ENCODE peak calls at places on chromosomes 3 and 15, in four cellular contexts. R is A549, T is K562, F is IMR-90. U is an unnamed sample.

GRCh38 chr3:11159421-11159904 is 5.2 kb downstream of the HRH1 start:
- DNase-seq in T (no peak), F (peak; percentile 98), R (no peak), U (no peak)

GRCh38 chr3:150256336-150256735 is 151.8 kb upstream of the TSC22D2 start:
- DNase-seq in T (no peak), R (no peak), F (no peak), U (no peak)

GRCh38 chr3:106560451-106560966 is 691.7 kb upstream of the CBLB start:
- DNase-seq in T (no peak), F (peak; percentile 71), R (peak; percentile 6), U (no peak)

GRCh38 chr3:56826831-56827722 is 25.3 kb upstream of the ARHGEF3 start:
- DNase-seq in T (no peak), R (no peak), F (peak; percentile 16), U (no peak)

GRCh38 chr3:129606522-129607390 is at the start of gene PLXND1:
- DNase-seq in F (peak; percentile 39), T (peak; percentile 73), R (peak; percentile 53), U (peak; percentile 94)

GRCh38 chr15:69576035-69576526 is 123.5 kb downstream of the RPLP1 start:
- DNase-seq in F (no peak), T (no peak), R (peak; percentile 87), U (peak; percentile 84)

GRCh38 chr15:67343206-67343605 is 88.6 kb downstream of the IQCH start:
- DNase-seq in T (no peak), R (no peak), F (no peak), U (no peak)

GRCh38 chr3:139311557-139311956 is 32.3 kb upstream of the MRPS22 start:
- DNase-seq in R (no peak), F (no peak), T (no peak), U (no peak)

GRCh38 chr3:157240413-157240812 is 80.5 kb upstream of the CCNL1 start:
- DNase-seq in F (no peak), T (no peak), R (no peak), U (no peak)

GRCh38 chr3:54358969-54359648 is 236.8 kb downstream of the CACNA2D3 start:
- DNase-seq in R (no peak), F (no peak), T (no peak), U (no peak)

GRCh38 chr3:34260266-34260990 is 462.0 kb downstream of the PDCD6IP start:
- DNase-seq in R (peak; percentile 54), F (peak; percentile 50), T (peak; percentile 60), U (peak; percentile 47)

GRCh38 chr15:93217343-93217742 is 128.3 kb upstream of the RGMA start:
- DNase-seq in R (no peak), T (no peak), F (no peak), U (no peak)

GRCh38 chr15:38474155-38474757 is 20.3 kb downstream of the FAM98B start:
- DNase-seq in T (peak; percentile 58), F (peak; percentile 82), R (peak; percentile 16), U (peak; percentile 62)

GRCh38 chr15:95594496-95594895 is 736.0 kb upstream of the NR2F2 start:
- DNase-seq in R (no peak), F (no peak), T (no peak), U (no peak)

GRCh38 chr15:74238984-74239645 is 3.0 kb downstream of the CCDC33 start:
- DNase-seq in R (no peak), T (no peak), F (no peak), U (peak; percentile 48)

GRCh38 chr15:83372434-83372873 is 74.7 kb upstream of the SH3GL3 start:
- DNase-seq in R (no peak), F (no peak), T (no peak), U (no peak)

GRCh38 chr3:189204467-189204866 is 32.7 kb downstream of the TPRG1 start:
- DNase-seq in F (no peak), T (no peak), R (no peak), U (peak; percentile 4)

GRCh38 chr3:51538115-51538458 is 432 bp upstream of the RAD54L2 start:
- DNase-seq in F (no peak), R (peak; percentile 17), T (no peak), U (no peak)

GRCh38 chr15:62503451-62503850 is 338.4 kb upstream of the C2CD4B start:
- DNase-seq in T (peak; percentile 2), F (no peak), R (no peak), U (no peak)

GRCh38 chr3:124168271-124168670 is 176.3 kb upstream of the ROPN1 start:
- DNase-seq in T (no peak), F (peak; percentile 33), R (no peak), U (no peak)

GRCh38 chr3:171801738-171802600 is 8.3 kb downstream of the PLD1 start:
- DNase-seq in R (no peak), F (peak; percentile 93), T (no peak), U (no peak)

GRCh38 chr3:183298708-183299153 is 45.7 kb downstream of the B3GNT5 start:
- DNase-seq in T (peak; percentile 61), R (no peak), F (peak; percentile 94), U (no peak)

GRCh38 chr15:31163769-31164572 is 62.4 kb upstream of the TRPM1 start:
- DNase-seq in T (no peak), R (no peak), F (no peak), U (no peak)

GRCh38 chr15:92801774-92802464 is 98.2 kb upstream of the CHD2 start:
- DNase-seq in R (no peak), F (peak; percentile 94), T (peak; percentile 77), U (no peak)

GRCh38 chr3:124441766-124442165 is 288.5 kb upstream of the UMPS start:
- DNase-seq in T (no peak), F (no peak), R (no peak), U (no peak)

GRCh38 chr3:164458986-164459385 is 619.3 kb downstream of the SI start:
- DNase-seq in T (no peak), F (no peak), R (no peak), U (no peak)

GRCh38 chr3:24160424-24160823 is 215.3 kb downstream of the NR1D2 start:
- DNase-seq in T (no peak), F (peak; percentile 29), R (no peak), U (no peak)

GRCh38 chr3:195583831-195584542 is at the start of gene APOD:
- DNase-seq in F (peak; percentile 13), T (peak; percentile 65), R (no peak), U (no peak)

GRCh38 chr15:94815110-94815726 is 583.9 kb downstream of the MCTP2 start:
- DNase-seq in T (no peak), R (no peak), F (no peak), U (no peak)

GRCh38 chr3:50454671-50455070 is 48.8 kb downstream of the CACNA2D2 start:
- DNase-seq in T (no peak), R (no peak), F (no peak), U (peak; percentile 55)

GRCh38 chr3:81406318-81406717 is 355.1 kb downstream of the GBE1 start:
- DNase-seq in F (no peak), R (no peak), T (no peak), U (no peak)

GRCh38 chr3:51961011-51961410 is 5.8 kb downstream of the GPR62 start:
- DNase-seq in T (no peak), F (no peak), R (no peak), U (no peak)

GRCh38 chr15:67018451-67018850 is 47.0 kb upstream of the SMAD3 start:
- DNase-seq in R (no peak), T (no peak), F (no peak), U (no peak)

GRCh38 chr3:140505256-140505655 is 172.6 kb upstream of the TRIM42 start:
- DNase-seq in F (no peak), R (no peak), T (no peak), U (peak; percentile 41)

GRCh38 chr15:94040523-94041248 is 190.7 kb upstream of the MCTP2 start:
- DNase-seq in T (no peak), F (no peak), R (no peak), U (no peak)

DNA sequence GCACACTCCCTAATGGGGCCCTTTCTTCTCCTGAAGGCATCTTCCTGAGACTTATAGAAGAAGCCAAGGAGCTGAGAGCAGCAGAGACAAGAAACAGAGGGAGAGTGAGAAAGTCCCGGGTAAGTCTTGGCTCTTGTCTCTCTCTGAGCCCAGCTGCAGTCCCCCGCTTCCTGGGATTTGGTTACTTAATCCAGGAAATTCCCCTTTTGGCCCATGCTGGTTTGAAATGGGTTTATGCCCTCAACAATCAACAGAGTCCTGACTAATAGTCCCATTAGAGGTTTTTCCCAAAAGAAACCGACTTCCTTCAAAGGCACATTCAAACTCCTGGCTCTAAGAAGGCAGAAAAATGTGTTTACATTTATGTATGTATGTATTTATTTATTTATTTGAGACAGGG is 22.0 kb downstream of the TMEM158 start:
- DNase-seq in F (peak; percentile 94), T (no peak), R (no peak), U (no peak)
- TF ChIP-seq SMC3 in F (peak; percentile 4), T (no peak), R (no peak), U (no peak)

DNA sequence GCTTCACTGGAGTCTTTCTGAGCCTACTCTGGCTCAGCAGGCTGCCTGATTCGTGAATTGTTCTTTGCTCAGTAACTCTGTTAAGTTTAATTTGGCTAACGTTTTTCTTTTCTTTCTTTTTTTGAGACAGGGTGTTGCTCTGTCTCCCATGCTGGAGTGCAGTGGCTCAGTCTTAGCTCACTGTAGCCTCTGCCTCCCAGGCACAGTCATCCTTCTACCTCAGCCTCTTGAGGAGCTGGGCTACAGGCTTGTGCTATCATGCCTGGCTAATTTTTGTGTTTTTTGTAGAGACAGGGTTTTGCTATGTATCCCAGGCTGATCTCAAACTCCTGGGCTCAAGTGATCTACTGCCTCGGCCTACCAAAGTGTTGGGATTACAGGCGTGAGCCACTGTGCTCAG is 165.0 kb downstream of the PEX5L start:
- DNase-seq in T (no peak), R (no peak), F (no peak), U (no peak)
- TF ChIP-seq SMC3 in T (no peak), R (no peak), F (no peak), U (no peak)

GRCh38 chr3:179769411-179770247 is 116.8 kb downstream of the USP13 start:
- DNase-seq in F (no peak), T (no peak), R (no peak), U (no peak)

GRCh38 chr3:179766416-179767133 is 113.7 kb downstream of the USP13 start:
- DNase-seq in R (no peak), F (no peak), T (no peak), U (no peak)

GRCh38 chr3:179760944-179761343 is 108.1 kb downstream of the USP13 start:
- DNase-seq in F (peak; percentile 79), R (peak; percentile 6), T (peak; percentile 25), U (no peak)

GRCh38 chr3:179768080-179768479 is 115.2 kb downstream of the USP13 start:
- DNase-seq in T (peak; percentile 61), F (peak; percentile 70), R (peak; percentile 14), U (peak; percentile 79)

DNA sequence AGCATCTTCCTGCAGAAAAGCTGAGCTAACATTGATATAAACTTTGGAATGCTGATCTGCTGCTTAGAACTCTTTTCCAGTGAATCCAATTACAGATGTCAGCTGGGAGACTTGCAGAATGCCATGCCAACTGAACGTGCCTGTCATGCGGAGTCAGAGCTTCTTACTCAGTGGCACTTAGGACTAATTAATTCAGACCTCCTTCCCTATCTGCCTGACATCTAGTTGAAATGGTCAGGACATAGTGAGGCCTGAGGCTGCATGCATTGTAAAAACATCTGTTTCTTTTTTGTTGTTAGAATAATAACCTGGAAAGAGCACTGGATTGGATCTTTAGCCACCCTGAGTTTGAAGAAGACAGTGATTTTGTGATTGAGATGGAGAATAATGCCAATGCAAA is 112.6 kb downstream of the USP13 start:
- DNase-seq in R (no peak), T (no peak), F (no peak), U (peak; percentile 76)
- TF ChIP-seq SMC3 in R (no peak), T (no peak), F (no peak), U (no peak)

GRCh38 chr3:36487616-36488015 is 107.3 kb downstream of the STAC start:
- DNase-seq in F (no peak), T (no peak), R (no peak), U (no peak)
- TF ChIP-seq SMC3 in F (no peak), T (no peak), R (no peak), U (no peak)

U was measured in SK-N-SH.